ENCODE peak calls at places on chromosomes 5 and 9, in eight cellular contexts. Z is right lobe of liver; U is CD8-positive, alpha-beta T cell; S is AG09319; W is adrenal gland; F is cardiac fibroblast; V is A549; O is AG04450. D is an unnamed sample.

GRCh38 chr9:13432914-13433313 is 153.4 kb upstream of the MPDZ start:
- DNase-seq in W (no peak), Z (no peak), F (peak), S (no peak), V (no peak), O (no peak), U (no peak), D (no peak)

GRCh38 chr9:614421-614820 is 227.1 kb upstream of the DMRT1 start:
- DNase-seq in F (peak), W (peak), S (no peak), O (no peak), U (no peak), V (no peak), Z (no peak), D (no peak)

GRCh38 chr5:140881889-140882590 is at the start of gene PCDHA13:
- DNase-seq in U (no peak), S (no peak), W (no peak), Z (no peak), V (no peak), F (peak), O (no peak), D (no peak)

GRCh38 chr9:21255538-21256212 is 15.9 kb upstream of the IFNA14 start:
- DNase-seq in S (no peak), V (no peak), W (no peak), Z (no peak), F (no peak), O (no peak), U (no peak), D (no peak)

GRCh38 chr5:139304391-139305324 is 11.1 kb downstream of the MATR3 start:
- DNase-seq in Z (no peak), F (no peak), U (no peak), S (no peak), W (no peak), O (no peak), V (no peak), D (no peak)

GRCh38 chr5:21263361-21263760 is 1275.4 kb upstream of the CDH18 start:
- DNase-seq in O (no peak), Z (no peak), S (no peak), V (no peak), W (no peak), U (no peak), F (no peak), D (no peak)

GRCh38 chr5:52840286-52841050 is 52.8 kb downstream of the ITGA1 start:
- DNase-seq in O (no peak), F (peak), S (no peak), U (no peak), Z (no peak), V (no peak), W (peak), D (no peak)

GRCh38 chr5:139177809-139178581 is 20.2 kb downstream of the SIL1 start:
- DNase-seq in F (no peak), W (peak), U (no peak), O (no peak), Z (peak), S (no peak), V (no peak), D (no peak)

GRCh38 chr5:137995077-137995746 is 37.7 kb downstream of the FAM13B start:
- DNase-seq in V (peak), F (peak), U (no peak), W (no peak), Z (no peak), O (no peak), S (no peak), D (no peak)

GRCh38 chr9:88523056-88523455 is 11.9 kb upstream of the NXNL2 start:
- DNase-seq in U (no peak), F (no peak), W (no peak), V (no peak), S (no peak), O (no peak), Z (no peak), D (no peak)

GRCh38 chr9:110254500-110254899 is 1.8 kb downstream of the TXN start:
- DNase-seq in O (no peak), Z (no peak), V (no peak), F (no peak), U (no peak), S (no peak), W (no peak), D (no peak)

GRCh38 chr5:139438707-139439012 is 665 bp downstream of the DNAJC18 start:
- DNase-seq in W (no peak), V (no peak), F (no peak), Z (peak), U (no peak), O (no peak), S (no peak), D (no peak)

GRCh38 chr5:6349387-6349786 is 29.0 kb downstream of the MED10 start:
- DNase-seq in V (no peak), U (no peak), F (no peak), Z (no peak), W (no peak), O (no peak), S (no peak), D (no peak)

GRCh38 chr9:35726876-35727438 is 5.0 kb downstream of the TLN1 start:
- DNase-seq in V (peak), W (peak), O (no peak), F (peak), Z (no peak), U (peak), S (no peak), D (peak)

GRCh38 chr9:12426198-12426864 is 266.9 kb upstream of the TYRP1 start:
- DNase-seq in F (peak), W (no peak), O (no peak), V (peak), S (no peak), U (no peak), Z (no peak), D (no peak)

GRCh38 chr5:172714491-172715420 is 56.2 kb downstream of the DUSP1 start:
- DNase-seq in U (peak), O (no peak), F (peak), W (peak), V (peak), Z (peak), S (no peak), D (peak)

GRCh38 chr5:128144491-128144890 is 60.9 kb downstream of the SLC12A2 start:
- DNase-seq in Z (no peak), V (no peak), U (no peak), O (peak), W (no peak), S (no peak), F (peak), D (no peak)

GRCh38 chr9:135330685-135331590 is 148.6 kb upstream of the PPP1R26 start:
- DNase-seq in F (no peak), U (no peak), O (no peak), S (no peak), W (no peak), V (no peak), Z (no peak), D (no peak)

GRCh38 chr5:99060306-99061261 is 131.8 kb upstream of the CHD1 start:
- DNase-seq in F (peak), S (peak), O (peak), V (peak), U (peak), Z (peak), W (peak), D (peak)

GRCh38 chr5:170464280-170465127 is 39.3 kb upstream of the KCNIP1 start:
- DNase-seq in S (no peak), V (no peak), U (no peak), F (no peak), Z (no peak), W (no peak), O (no peak), D (no peak)

GRCh38 chr5:14574891-14575496 is 6.6 kb upstream of the OTULINL start:
- DNase-seq in U (no peak), V (peak), W (no peak), Z (no peak), F (no peak), S (no peak), O (no peak), D (no peak)

GRCh38 chr9:129654641-129655040 is 10.8 kb upstream of the PRRX2 start:
- DNase-seq in Z (no peak), F (no peak), O (no peak), U (no peak), W (no peak), V (no peak), S (no peak), D (no peak)

DNA sequence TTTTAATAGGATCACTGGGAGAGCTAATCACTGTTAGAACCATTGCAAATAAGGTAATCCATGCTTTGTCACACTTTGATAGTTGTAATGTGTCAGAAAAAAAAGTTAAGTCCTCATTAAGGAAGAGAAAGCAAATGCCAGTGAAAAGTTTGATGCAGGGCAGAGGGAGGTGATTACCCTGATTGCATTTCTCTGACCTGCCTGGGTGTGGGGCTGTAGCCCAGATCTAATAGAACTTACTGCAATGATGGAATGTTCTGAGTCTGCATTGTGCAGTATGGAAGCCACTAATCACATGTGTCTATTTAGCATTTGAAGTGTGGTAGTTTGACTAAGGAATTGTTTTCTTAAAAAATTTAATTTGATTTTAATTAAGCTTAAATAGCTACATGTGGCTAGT is 202.7 kb downstream of the ATP10B start:
- DNase-seq in Z (no peak), F (no peak), S (no peak), V (no peak), O (no peak), W (no peak), U (no peak), D (no peak)
- TF ChIP-seq CTCF in Z (no peak), F (no peak), S (no peak), V (no peak), O (no peak), W (no peak), U (no peak), D (no peak)

GRCh38 chr9:120875954-120876841 is 790 bp downstream of the PHF19 start:
- DNase-seq in U (peak), V (peak), F (peak), Z (peak), W (peak), S (peak), O (no peak), D (peak)

GRCh38 chr9:120875643-120875953 is 1.4 kb downstream of the PHF19 start:
- DNase-seq in O (no peak), S (no peak), W (no peak), V (no peak), U (no peak), Z (no peak), F (no peak), D (no peak)

GRCh38 chr9:120876842-120877240 is at the start of gene PHF19:
- DNase-seq in S (no peak), Z (no peak), F (peak), O (no peak), V (peak), W (peak), U (peak), D (no peak)

GRCh38 chr9:120878188-120879130 is 1.5 kb upstream of the PHF19 start:
- DNase-seq in F (no peak), S (no peak), U (no peak), Z (no peak), W (no peak), V (no peak), O (no peak), D (no peak)

GRCh38 chr9:120877276-120878034 is 467 bp upstream of the PHF19 start:
- DNase-seq in S (no peak), Z (peak), V (peak), U (peak), W (peak), F (peak), O (no peak), D (peak)
- TF ChIP-seq CTCF in S (no peak), Z (no peak), V (no peak), U (no peak), W (no peak), F (no peak), O (peak), D (no peak)

DNA sequence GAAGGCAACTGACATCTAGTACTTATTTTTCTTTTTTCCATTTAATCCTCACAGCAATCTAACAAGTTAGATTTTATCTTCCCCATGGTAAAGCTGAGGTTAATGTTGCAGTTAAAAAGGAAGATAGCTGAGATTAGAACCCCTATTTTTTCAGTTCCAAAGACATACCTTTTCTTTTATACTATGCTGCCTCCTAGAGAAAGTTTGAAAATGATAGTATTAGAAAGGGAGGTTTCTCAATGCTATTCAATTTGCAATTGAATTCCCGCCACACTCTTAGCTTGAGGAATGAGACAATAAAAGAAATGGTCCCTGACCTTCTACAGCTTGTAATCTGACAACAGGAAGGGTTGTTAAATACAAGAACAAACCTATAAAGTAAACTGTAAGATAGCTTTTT is 195.9 kb upstream of the TRIM32 start:
- DNase-seq in W (no peak), U (no peak), F (no peak), Z (no peak), V (no peak), O (no peak), S (no peak), D (no peak)
- TF ChIP-seq CTCF in W (no peak), U (no peak), F (no peak), Z (no peak), V (no peak), O (no peak), S (no peak), D (no peak)

GRCh38 chr5:60010328-60010727 is 116.8 kb upstream of the PDE4D start:
- DNase-seq in Z (no peak), O (no peak), S (no peak), V (peak), F (no peak), U (no peak), W (no peak), D (no peak)
- TF ChIP-seq CTCF in Z (no peak), O (no peak), S (no peak), V (no peak), F (peak), U (no peak), W (no peak), D (no peak)

GRCh38 chr9:79766091-79766490 is 194.3 kb downstream of the TLE4 start:
- DNase-seq in S (no peak), Z (no peak), U (no peak), W (no peak), F (no peak), O (no peak), V (no peak), D (no peak)

GRCh38 chr9:79768199-79768598 is 196.4 kb downstream of the TLE4 start:
- DNase-seq in O (peak), V (no peak), W (no peak), Z (no peak), F (no peak), S (peak), U (no peak), D (no peak)

GRCh38 chr9:79774356-79774755 is 202.6 kb downstream of the TLE4 start:
- DNase-seq in W (no peak), Z (no peak), F (no peak), U (no peak), S (no peak), V (no peak), O (no peak), D (no peak)

GRCh38 chr9:79765466-79765865 is 193.7 kb downstream of the TLE4 start:
- DNase-seq in Z (no peak), O (no peak), S (no peak), F (no peak), W (no peak), V (no peak), U (no peak), D (no peak)

GRCh38 chr9:79769476-79770275 is 197.9 kb downstream of the TLE4 start:
- DNase-seq in S (no peak), W (no peak), Z (no peak), O (no peak), U (no peak), F (peak), V (no peak), D (no peak)
- TF ChIP-seq CTCF in S (no peak), W (no peak), Z (no peak), O (no peak), U (no peak), F (peak), V (no peak), D (no peak)